ENCODE peak calls at places on chromosomes 6 and 20, in eight cellular contexts. Z, B, H, C, A, E, Y and X are unnamed samples.

GRCh38 chr20:59123011-59123676 is 40.5 kb upstream of the ZNF831 start:
- DNase-seq in H (no peak), A (peak; percentile 87), C (no peak), Y (no peak), E (peak; percentile 68), Z (no peak), B (peak; percentile 44), X (no peak)

GRCh38 chr6:17086469-17086868 is 15.4 kb upstream of the STMND1 start:
- DNase-seq in B (peak; percentile 15), C (peak; percentile 29), A (no peak), Y (peak; percentile 71), Z (peak; percentile 86), H (peak; percentile 82), E (peak; percentile 30), X (peak; percentile 82)

GRCh38 chr6:170038251-170038650 is 252.6 kb downstream of the DLL1 start:
- DNase-seq in C (no peak), A (no peak), E (no peak), B (no peak), Z (no peak), Y (no peak), H (peak; percentile 88), X (no peak)

GRCh38 chr6:14598017-14598864 is 480.7 kb downstream of the CD83 start:
- DNase-seq in H (no peak), Y (no peak), C (no peak), E (peak; percentile 46), A (no peak), B (no peak), Z (no peak), X (no peak)

GRCh38 chr20:1368448-1369199 is 24.2 kb downstream of the FKBP1A start:
- DNase-seq in Z (peak; percentile 73), B (no peak), C (no peak), E (no peak), Y (no peak), H (peak; percentile 69), A (no peak), X (peak; percentile 81)

GRCh38 chr6:89369009-89369408 is 16.5 kb upstream of the UBE2J1 start:
- DNase-seq in B (no peak), Z (peak; percentile 49), Y (peak; percentile 64), E (no peak), A (peak; percentile 31), H (peak; percentile 44), C (peak; percentile 50), X (peak; percentile 71)

GRCh38 chr20:2814587-2815051 is at the start of gene C20orf141:
- DNase-seq in Y (no peak), C (no peak), B (no peak), Z (peak; percentile 100), A (no peak), H (peak; percentile 98), E (peak; percentile 38), X (peak; percentile 99)

GRCh38 chr6:12958052-12958706 is 241.6 kb downstream of the PHACTR1 start:
- DNase-seq in Y (no peak), A (no peak), E (peak; percentile 55), Z (peak; percentile 37), C (no peak), H (no peak), B (no peak), X (peak; percentile 48)

GRCh38 chr6:150417899-150418824 is 49.4 kb downstream of the IYD start:
- DNase-seq in C (no peak), Y (peak; percentile 65), H (peak; percentile 82), Z (peak; percentile 68), E (peak; percentile 76), A (peak; percentile 37), B (peak; percentile 32), X (peak; percentile 93)

GRCh38 chr20:16434087-16434664 is 139.1 kb downstream of the KIF16B start:
- DNase-seq in B (peak; percentile 19), H (peak; percentile 38), E (peak; percentile 10), Z (peak; percentile 48), A (peak; percentile 60), Y (peak; percentile 68), C (peak; percentile 92), X (peak; percentile 63)

GRCh38 chr6:105850636-105851035 is 235.5 kb upstream of the PRDM1 start:
- DNase-seq in Y (no peak), E (no peak), C (no peak), Z (no peak), B (no peak), A (no peak), H (no peak), X (no peak)

GRCh38 chr20:44104807-44105517 is 82.0 kb downstream of the JPH2 start:
- DNase-seq in Z (peak; percentile 52), E (no peak), B (no peak), C (no peak), A (no peak), H (peak; percentile 59), Y (peak; percentile 14), X (peak; percentile 88)

GRCh38 chr20:34987288-34988175 is 31.9 kb downstream of the MYH7B start:
- DNase-seq in Z (no peak), H (no peak), B (no peak), C (no peak), E (no peak), A (no peak), Y (no peak), X (no peak)

GRCh38 chr6:21694168-21694567 is 100.6 kb downstream of the SOX4 start:
- DNase-seq in Z (no peak), H (no peak), Y (no peak), A (no peak), B (no peak), C (no peak), E (no peak), X (no peak)

GRCh38 chr6:73652637-73653570 is 888 bp downstream of the SLC17A5 start:
- DNase-seq in B (peak; percentile 63), C (peak; percentile 62), H (peak; percentile 57), A (peak; percentile 74), Y (peak; percentile 75), E (peak; percentile 81), Z (peak; percentile 61), X (peak; percentile 45)

GRCh38 chr6:129114992-129115391 is 232.1 kb downstream of the LAMA2 start:
- DNase-seq in H (no peak), B (no peak), Y (no peak), Z (no peak), C (no peak), E (no peak), A (no peak), X (peak; percentile 54)

GRCh38 chr6:123323419-123324329 is 313.1 kb downstream of the TRDN start:
- DNase-seq in E (no peak), C (no peak), B (no peak), Y (no peak), H (peak; percentile 4), A (no peak), Z (no peak), X (peak; percentile 36)

GRCh38 chr20:50285376-50286173 is 94.9 kb downstream of the CEBPB start:
- DNase-seq in Z (peak; percentile 74), E (no peak), B (no peak), A (peak; percentile 69), C (no peak), Y (no peak), H (peak; percentile 97), X (peak; percentile 69)

GRCh38 chr6:108561742-108562502 is 1.2 kb downstream of the FOXO3 start:
- DNase-seq in C (peak; percentile 38), H (no peak), Z (peak; percentile 39), B (no peak), Y (peak; percentile 38), A (peak; percentile 18), E (no peak), X (no peak)